ENCODE peak calls at places on chromosomes 12 and 14, in nine cellular contexts. One of them, this sample, is unnamed.

GRCh38 chr14:95507174-95507573 is 9.3 kb downstream of the SYNE3 start:
- DNase-seq in HCT116: no peak
- DNase-seq in left lung: peak
- DNase-seq in SIG-M5: no peak
- DNase-seq in CD8-positive, alpha-beta T cell: no peak
- DNase-seq in Right ventricle myocardium superior: peak
- DNase-seq in HS-27A: peak
- DNase-seq in cardiac fibroblast: peak
- DNase-seq in GOT3: peak
- DNase-seq in this sample: no peak

GRCh38 chr14:104094709-104095425 is 9.4 kb downstream of the ASPG start:
- DNase-seq in cardiac fibroblast: peak
- DNase-seq in left lung: no peak
- DNase-seq in CD8-positive, alpha-beta T cell: peak
- DNase-seq in GOT3: peak
- DNase-seq in HS-27A: no peak
- DNase-seq in HCT116: no peak
- DNase-seq in SIG-M5: no peak
- DNase-seq in Right ventricle myocardium superior: peak
- DNase-seq in this sample: peak

GRCh38 chr12:57166971-57167371 is 19.6 kb upstream of the LRP1-AS start:
- DNase-seq in CD8-positive, alpha-beta T cell: no peak
- DNase-seq in left lung: no peak
- DNase-seq in HCT116: no peak
- DNase-seq in SIG-M5: no peak
- DNase-seq in GOT3: no peak
- DNase-seq in cardiac fibroblast: peak
- DNase-seq in Right ventricle myocardium superior: no peak
- DNase-seq in HS-27A: no peak
- DNase-seq in this sample: no peak

GRCh38 chr12:42695490-42695995 is 106.0 kb upstream of the PRICKLE1 start:
- DNase-seq in SIG-M5: no peak
- DNase-seq in HS-27A: no peak
- DNase-seq in left lung: no peak
- DNase-seq in HCT116: no peak
- DNase-seq in CD8-positive, alpha-beta T cell: no peak
- DNase-seq in GOT3: no peak
- DNase-seq in Right ventricle myocardium superior: no peak
- DNase-seq in cardiac fibroblast: no peak
- DNase-seq in this sample: no peak

GRCh38 chr12:121452356-121453021 is 52.6 kb downstream of the RNF34 start:
- DNase-seq in cardiac fibroblast: no peak
- DNase-seq in left lung: no peak
- DNase-seq in GOT3: no peak
- DNase-seq in CD8-positive, alpha-beta T cell: no peak
- DNase-seq in HCT116: no peak
- DNase-seq in SIG-M5: no peak
- DNase-seq in Right ventricle myocardium superior: no peak
- DNase-seq in HS-27A: no peak
- DNase-seq in this sample: no peak

GRCh38 chr12:26402648-26403047 is 207.3 kb downstream of the SSPN start:
- DNase-seq in left lung: peak
- DNase-seq in HCT116: peak
- DNase-seq in Right ventricle myocardium superior: no peak
- DNase-seq in GOT3: no peak
- DNase-seq in SIG-M5: no peak
- DNase-seq in HS-27A: no peak
- DNase-seq in CD8-positive, alpha-beta T cell: no peak
- DNase-seq in cardiac fibroblast: no peak
- DNase-seq in this sample: no peak

GRCh38 chr12:126557659-126558058 is 1492.4 kb downstream of the AACS start:
- DNase-seq in left lung: no peak
- DNase-seq in Right ventricle myocardium superior: no peak
- DNase-seq in HCT116: no peak
- DNase-seq in CD8-positive, alpha-beta T cell: no peak
- DNase-seq in SIG-M5: no peak
- DNase-seq in cardiac fibroblast: no peak
- DNase-seq in HS-27A: no peak
- DNase-seq in GOT3: no peak
- DNase-seq in this sample: no peak

GRCh38 chr14:36057452-36058142 is 118.9 kb downstream of the PTCSC3 start:
- DNase-seq in left lung: no peak
- DNase-seq in GOT3: no peak
- DNase-seq in HCT116: peak
- DNase-seq in HS-27A: peak
- DNase-seq in Right ventricle myocardium superior: no peak
- DNase-seq in CD8-positive, alpha-beta T cell: no peak
- DNase-seq in SIG-M5: no peak
- DNase-seq in cardiac fibroblast: no peak
- DNase-seq in this sample: no peak

GRCh38 chr12:110379642-110380041 is 23.9 kb downstream of the ANAPC7 start:
- DNase-seq in SIG-M5: no peak
- DNase-seq in GOT3: no peak
- DNase-seq in HCT116: no peak
- DNase-seq in cardiac fibroblast: no peak
- DNase-seq in CD8-positive, alpha-beta T cell: no peak
- DNase-seq in HS-27A: no peak
- DNase-seq in left lung: no peak
- DNase-seq in Right ventricle myocardium superior: no peak
- DNase-seq in this sample: no peak

GRCh38 chr14:103488960-103489359 is 33.7 kb downstream of the CKB start:
- DNase-seq in HCT116: no peak
- DNase-seq in cardiac fibroblast: no peak
- DNase-seq in left lung: no peak
- DNase-seq in SIG-M5: no peak
- DNase-seq in HS-27A: no peak
- DNase-seq in Right ventricle myocardium superior: no peak
- DNase-seq in CD8-positive, alpha-beta T cell: no peak
- DNase-seq in GOT3: no peak
- DNase-seq in this sample: no peak

GRCh38 chr14:77988096-77988870 is 181.9 kb upstream of the NRXN3 start:
- DNase-seq in GOT3: no peak
- DNase-seq in HS-27A: no peak
- DNase-seq in HCT116: no peak
- DNase-seq in SIG-M5: no peak
- DNase-seq in left lung: no peak
- DNase-seq in cardiac fibroblast: no peak
- DNase-seq in Right ventricle myocardium superior: no peak
- DNase-seq in CD8-positive, alpha-beta T cell: no peak
- DNase-seq in this sample: no peak

GRCh38 chr12:2341051-2341751 is 288.4 kb downstream of the CACNA1C start:
- DNase-seq in Right ventricle myocardium superior: no peak
- DNase-seq in cardiac fibroblast: no peak
- DNase-seq in SIG-M5: no peak
- DNase-seq in CD8-positive, alpha-beta T cell: no peak
- DNase-seq in HS-27A: no peak
- DNase-seq in left lung: no peak
- DNase-seq in GOT3: no peak
- DNase-seq in HCT116: no peak
- DNase-seq in this sample: no peak

GRCh38 chr12:28933864-28934527 is 215.1 kb upstream of the FAR2 start:
- DNase-seq in left lung: no peak
- DNase-seq in SIG-M5: no peak
- DNase-seq in GOT3: no peak
- DNase-seq in HCT116: no peak
- DNase-seq in CD8-positive, alpha-beta T cell: no peak
- DNase-seq in cardiac fibroblast: peak
- DNase-seq in HS-27A: peak
- DNase-seq in Right ventricle myocardium superior: no peak
- DNase-seq in this sample: no peak

This sample was measured in Karpas-422.